ENCODE peak calls at places on chromosome 10, in seven cellular contexts. T, Y, M, H, D, X and K are unnamed samples. For H3K79me2, the result is how much of the 10 kb centered on the place peaks cover.

GRCh38 chr10:81871558-81871957 is 3.4 kb upstream of the NRG3 start:
- DNase-seq in T (no peak), Y (no peak), M (no peak), H (no peak), D (no peak), X (no peak), K (no peak)

GRCh38 chr10:91642831-91643692 is 10.2 kb upstream of the PPP1R3C start:
- DNase-seq in T (no peak), Y (peak), M (no peak), H (peak), D (peak), X (no peak), K (no peak)

GRCh38 chr10:125700355-125700911 is 17.5 kb upstream of the TEX36 start:
- DNase-seq in T (no peak), Y (no peak), M (no peak), H (no peak), D (no peak), X (no peak), K (no peak)

GRCh38 chr10:1886039-1886438 is 148.7 kb upstream of the ADARB2 start:
- DNase-seq in T (no peak), Y (no peak), M (no peak), H (no peak), D (no peak), X (no peak), K (no peak)

GRCh38 chr10:4663162-4663992 is 162.6 kb upstream of the AKR1E2 start:
- DNase-seq in T (peak), Y (peak), M (peak), H (peak), D (no peak), X (peak), K (peak)

GRCh38 chr10:122374246-122374858 is at the start of gene PLEKHA1:
- DNase-seq in T (peak), Y (peak), M (peak), H (peak), D (peak), X (peak), K (peak)

GRCh38 chr10:96842896-96843723 is 11.0 kb downstream of the LCOR start:
- DNase-seq in T (no peak), Y (no peak), M (no peak), H (no peak), D (no peak), X (no peak), K (no peak)

GRCh38 chr10:117168729-117169128 is 28.6 kb upstream of the KCNK18 start:
- DNase-seq in T (no peak), Y (no peak), M (no peak), H (no peak), D (no peak), X (peak), K (no peak)

GRCh38 chr10:61842755-61843497 is 58.6 kb upstream of the ARID5B start:
- DNase-seq in T (no peak), Y (peak), M (no peak), H (peak), D (no peak), X (no peak), K (no peak)

GRCh38 chr10:84008878-84009277 is 130.4 kb upstream of the GHITM start:
- DNase-seq in T (peak), Y (no peak), M (peak), H (no peak), D (peak), X (peak), K (peak)

GRCh38 chr10:44316187-44316921 is 68.5 kb downstream of the CXCL12 start:
- DNase-seq in T (peak), Y (no peak), M (peak), H (no peak), D (no peak), X (peak), K (no peak)

GRCh38 chr10:17273403-17273802 is 45.4 kb downstream of the VIM start:
- DNase-seq in T (no peak), Y (peak), M (peak), H (peak), D (no peak), X (no peak), K (peak)

GRCh38 chr10:34835908-34836558 is 20.9 kb upstream of the PARD3 start:
- DNase-seq in T (no peak), Y (no peak), M (no peak), H (no peak), D (no peak), X (no peak), K (no peak)

GRCh38 chr10:6162589-6163356 is 40.0 kb upstream of the PFKFB3 start:
- DNase-seq in T (no peak), Y (no peak), M (no peak), H (no peak), D (no peak), X (no peak), K (peak)

GRCh38 chr10:72000073-72001025 is 36.2 kb downstream of the CHST3 start:
- DNase-seq in T (no peak), Y (no peak), M (no peak), H (no peak), D (no peak), X (no peak), K (no peak)

GRCh38 chr10:71998840-71999194 is 34.6 kb downstream of the CHST3 start:
- DNase-seq in T (no peak), Y (peak), M (no peak), H (peak), D (no peak), X (no peak), K (peak)

GRCh38 chr10:71999360-72000072 is 35.3 kb downstream of the CHST3 start:
- DNase-seq in T (no peak), Y (peak), M (no peak), H (no peak), D (no peak), X (peak), K (peak)

GRCh38 chr10:72002354-72003295 is 38.4 kb downstream of the CHST3 start:
- DNase-seq in T (no peak), Y (no peak), M (no peak), H (no peak), D (no peak), X (no peak), K (no peak)

DNA sequence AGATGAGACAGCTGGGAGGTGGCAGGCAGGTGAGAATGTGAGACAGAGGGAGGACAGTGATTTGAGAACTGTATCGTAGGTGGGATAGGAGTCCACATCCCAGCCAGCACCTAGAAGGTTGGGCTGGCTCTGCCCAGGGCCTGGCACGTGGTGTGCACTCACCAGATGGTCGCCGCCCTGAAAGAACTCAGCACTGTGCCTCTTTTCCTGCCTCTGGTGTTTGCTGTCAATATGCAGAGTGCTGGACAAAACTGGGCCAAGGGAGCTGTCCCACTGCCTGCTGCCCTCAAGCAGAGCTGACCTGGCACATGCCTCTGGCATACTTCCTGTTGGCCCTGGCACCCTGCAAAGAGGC is 36.8 kb downstream of the CHST3 start:
- DNase-seq in T (no peak), Y (no peak), M (no peak), H (no peak), D (no peak), X (no peak), K (no peak)
- H3K79me2 ChIP-seq in T (under half), Y (half or more), M (under half), H (half or more), D (under half), X (under half), K (half or more)

DNA sequence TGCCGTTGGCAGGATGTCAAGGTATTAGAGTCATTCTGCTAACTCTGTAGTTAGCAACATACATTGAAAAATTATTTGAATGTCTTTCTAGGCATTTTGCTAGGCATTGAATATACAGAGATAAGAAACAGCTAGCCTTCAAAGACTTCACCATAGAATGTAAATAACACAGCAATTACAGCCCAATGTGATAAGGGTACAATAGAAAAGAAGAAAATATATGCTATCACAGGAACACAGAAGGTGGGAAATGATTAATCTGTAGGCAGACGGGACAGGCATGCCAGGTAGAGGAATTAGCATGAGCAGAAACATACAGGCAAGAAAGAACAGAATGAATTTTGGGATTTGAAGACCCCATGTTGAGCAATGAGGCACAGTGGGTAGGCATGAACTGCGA is 210.4 kb downstream of the CSTF2T start:
- DNase-seq in T (no peak), Y (no peak), M (no peak), H (no peak), D (no peak), X (no peak), K (no peak)
- H3K79me2 ChIP-seq in T (under half), Y (under half), M (under half), H (under half), D (under half), X (under half), K (under half)

DNA sequence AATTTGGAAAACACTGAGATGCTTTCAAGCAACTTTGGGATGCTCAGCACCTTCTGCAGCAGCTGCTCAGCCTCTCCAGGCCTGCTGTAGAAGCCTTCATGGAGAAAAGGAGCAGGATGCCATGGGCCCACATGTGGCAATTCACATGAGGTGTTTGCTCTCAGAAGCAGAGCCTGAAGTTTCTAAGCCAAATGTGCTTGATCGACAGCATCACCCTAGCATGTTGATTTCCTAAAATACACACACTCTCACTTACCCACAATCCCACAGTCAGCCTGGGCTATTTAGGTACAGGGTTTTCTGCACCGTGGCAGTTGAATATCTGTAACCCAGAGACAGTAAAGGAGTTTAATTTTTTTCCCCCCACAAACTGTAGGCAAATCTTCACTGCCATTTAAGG is 244.0 kb downstream of the CELF2 start:
- DNase-seq in T (peak), Y (no peak), M (no peak), H (no peak), D (peak), X (no peak), K (no peak)
- H3K79me2 ChIP-seq in T (under half), Y (under half), M (under half), H (under half), D (half or more), X (under half), K (under half)

GRCh38 chr10:13839430-13839986 is 252.7 kb downstream of the PRPF18 start:
- DNase-seq in T (no peak), Y (peak), M (no peak), H (peak), D (no peak), X (no peak), K (peak)
- H3K79me2 ChIP-seq in T (under half), Y (half or more), M (under half), H (under half), D (under half), X (under half), K (under half)

DNA sequence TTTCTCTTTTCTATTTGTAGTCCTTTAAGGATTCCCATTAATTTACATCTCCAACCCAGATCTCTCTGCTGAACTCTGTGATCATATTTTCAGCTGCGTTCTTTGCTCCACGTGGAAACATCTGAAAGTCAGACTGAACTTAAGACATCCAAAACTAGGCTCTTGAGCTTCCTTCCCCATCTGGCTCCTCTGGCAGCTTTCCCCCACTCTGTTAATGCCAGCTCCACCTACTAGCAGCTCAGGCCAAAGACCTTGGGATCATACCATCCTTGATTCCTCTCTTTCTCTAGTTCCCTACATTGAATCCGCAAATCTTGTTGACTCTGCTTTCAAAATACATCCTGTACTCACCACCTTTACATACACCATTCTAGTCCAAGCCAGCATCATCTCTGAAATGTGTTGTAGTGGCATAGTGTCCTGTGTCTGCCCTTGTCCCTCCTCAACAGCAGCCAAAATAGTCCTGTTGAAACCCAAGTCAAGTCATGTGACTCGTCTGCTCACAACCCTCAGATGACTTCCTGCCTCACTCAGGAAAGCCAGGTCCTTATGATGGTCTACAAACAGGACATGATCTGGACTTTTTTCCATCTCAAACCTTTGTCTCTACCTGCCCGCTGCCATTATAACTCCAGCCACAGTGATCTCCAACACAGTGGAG is 7.0 kb downstream of the REEP3 start:
- DNase-seq in T (no peak), Y (no peak), M (no peak), H (no peak), D (no peak), X (no peak), K (no peak)
- H3K79me2 ChIP-seq in T (under half), Y (half or more), M (half or more), H (half or more), D (half or more), X (half or more), K (half or more)

GRCh38 chr10:120495226-120495625 is 38.2 kb downstream of the PLPP4 start:
- DNase-seq in T (no peak), Y (peak), M (no peak), H (no peak), D (no peak), X (no peak), K (peak)
- H3K79me2 ChIP-seq in T (under half), Y (half or more), M (under half), H (under half), D (under half), X (under half), K (under half)

GRCh38 chr10:119259345-119259744 is 52.0 kb downstream of the GRK5 start:
- DNase-seq in T (no peak), Y (no peak), M (no peak), H (no peak), D (no peak), X (no peak), K (no peak)

GRCh38 chr10:119254355-119254754 is 47.0 kb downstream of the GRK5 start:
- DNase-seq in T (no peak), Y (no peak), M (no peak), H (no peak), D (no peak), X (no peak), K (no peak)

GRCh38 chr10:119256897-119257296 is 49.5 kb downstream of the GRK5 start:
- DNase-seq in T (no peak), Y (no peak), M (no peak), H (no peak), D (no peak), X (no peak), K (no peak)

GRCh38 chr10:119256030-119256429 is 48.7 kb downstream of the GRK5 start:
- DNase-seq in T (no peak), Y (no peak), M (no peak), H (no peak), D (no peak), X (no peak), K (no peak)

DNA sequence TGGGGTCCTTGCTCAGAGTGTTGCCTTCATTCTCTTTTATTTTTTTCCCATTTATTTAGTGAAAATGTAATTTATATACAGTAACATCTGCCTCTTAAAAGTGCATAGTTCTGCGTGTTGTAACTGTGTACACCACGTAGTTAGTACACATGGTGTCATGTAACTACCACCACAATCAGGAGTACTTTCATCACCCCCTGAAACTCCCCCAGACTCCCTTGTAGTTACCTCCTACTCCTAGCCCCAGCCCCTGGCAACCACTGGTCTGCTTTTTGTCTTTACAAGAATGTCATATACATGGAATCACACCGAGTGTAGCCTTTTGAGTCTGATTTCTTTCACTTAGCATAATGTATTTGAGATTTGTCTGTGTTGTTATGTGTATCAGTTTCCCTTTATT is 50.5 kb downstream of the GRK5 start:
- DNase-seq in T (no peak), Y (no peak), M (no peak), H (no peak), D (no peak), X (no peak), K (no peak)
- H3K79me2 ChIP-seq in T (under half), Y (under half), M (under half), H (under half), D (under half), X (under half), K (half or more)

GRCh38 chr10:27439101-27439500 is 65.0 kb upstream of the RAB18 start:
- DNase-seq in T (no peak), Y (no peak), M (no peak), H (peak), D (no peak), X (no peak), K (no peak)
- H3K79me2 ChIP-seq in T (under half), Y (under half), M (under half), H (under half), D (under half), X (under half), K (under half)